ENCODE peak calls at places on chromosomes 6 and 20, in six cellular contexts. D, G, T, Z, N and L are unnamed samples.

GRCh38 chr6:13273931-13274706 is 54.2 kb downstream of the TBC1D7 start:
- DNase-seq in N (no peak), D (no peak), Z (no peak), G (peak), T (no peak), L (no peak)

GRCh38 chr20:51334609-51335008 is 207.9 kb downstream of the NFATC2 start:
- DNase-seq in Z (no peak), G (no peak), N (no peak), D (no peak), T (no peak), L (no peak)

GRCh38 chr6:39085129-39085528 is 29.9 kb downstream of the SAYSD1 start:
- DNase-seq in D (no peak), G (no peak), N (no peak), Z (no peak), T (no peak), L (no peak)

GRCh38 chr6:8743146-8743745 is 307.9 kb upstream of the SLC35B3 start:
- DNase-seq in N (no peak), Z (no peak), T (no peak), G (peak), D (no peak), L (no peak)

GRCh38 chr6:3252369-3252768 is 6.4 kb upstream of the PSMG4 start:
- DNase-seq in T (no peak), D (no peak), G (no peak), N (no peak), Z (no peak), L (peak)

GRCh38 chr6:131733376-131734016 is 22.7 kb upstream of the CTAGE9 start:
- DNase-seq in N (no peak), D (no peak), Z (no peak), T (no peak), G (no peak), L (no peak)

GRCh38 chr6:42697268-42697655 is 25.1 kb downstream of the PRPH2 start:
- DNase-seq in D (no peak), T (no peak), G (no peak), N (no peak), Z (no peak), L (no peak)

GRCh38 chr20:34663213-34663943 is 13.5 kb downstream of the PIGU start:
- DNase-seq in D (no peak), G (no peak), Z (no peak), T (no peak), N (no peak), L (peak)

GRCh38 chr6:11831653-11832052 is 53.0 kb upstream of the ADTRP start:
- DNase-seq in D (no peak), G (no peak), Z (no peak), T (no peak), N (no peak), L (no peak)

GRCh38 chr20:62736407-62737071 is 27.9 kb downstream of the NTSR1 start:
- DNase-seq in N (no peak), D (no peak), Z (no peak), G (no peak), T (no peak), L (no peak)

GRCh38 chr6:3438190-3439167 is 18.4 kb downstream of the SLC22A23 start:
- DNase-seq in D (peak), G (no peak), T (no peak), N (no peak), Z (no peak), L (no peak)

GRCh38 chr6:149046822-149047246 is 270.7 kb upstream of the TAB2 start:
- DNase-seq in D (no peak), Z (no peak), T (no peak), N (no peak), G (no peak), L (no peak)

GRCh38 chr6:90219168-90219985 is 77.3 kb downstream of the BACH2 start:
- DNase-seq in N (no peak), T (no peak), G (peak), D (peak), Z (no peak), L (peak)

GRCh38 chr6:71197770-71198169 is 90.8 kb upstream of the OGFRL1 start:
- DNase-seq in G (no peak), D (no peak), T (no peak), N (no peak), Z (no peak), L (no peak)

GRCh38 chr20:34773726-34774125 is 51.7 kb downstream of the NCOA6 start:
- DNase-seq in D (no peak), T (no peak), Z (no peak), N (no peak), G (no peak), L (no peak)

GRCh38 chr6:136051140-136051775 is 198.9 kb downstream of the MTFR2 start:
- DNase-seq in T (no peak), Z (no peak), D (no peak), N (no peak), G (peak), L (peak)

GRCh38 chr20:15637971-15638754 is 935.1 kb downstream of the KIF16B start:
- DNase-seq in D (peak), N (no peak), T (no peak), Z (no peak), G (no peak), L (no peak)

GRCh38 chr6:151807513-151808330 is at the start of gene ESR1:
- DNase-seq in N (no peak), D (no peak), Z (no peak), T (no peak), G (peak), L (no peak)

GRCh38 chr20:64223526-64224067 is 32.0 kb upstream of the PCMTD2 start:
- DNase-seq in G (no peak), T (no peak), N (no peak), Z (no peak), D (peak), L (peak)

GRCh38 chr20:53828673-53829085 is 235.0 kb upstream of the ZNF217 start:
- DNase-seq in Z (no peak), N (no peak), D (peak), T (no peak), G (no peak), L (peak)

GRCh38 chr6:163787001-163787667 is 372.6 kb downstream of the QKI start:
- DNase-seq in N (no peak), T (no peak), G (no peak), Z (no peak), D (no peak), L (no peak)

GRCh38 chr6:111610548-111611172 is 5.0 kb upstream of the TRAF3IP2 start:
- DNase-seq in Z (no peak), G (no peak), T (no peak), N (no peak), D (no peak), L (no peak)

GRCh38 chr20:56175884-56176283 is 72.6 kb upstream of the MC3R start:
- DNase-seq in N (no peak), D (no peak), Z (no peak), G (no peak), T (no peak), L (no peak)

GRCh38 chr20:37741560-37741959 is 47.7 kb downstream of the CTNNBL1 start:
- DNase-seq in T (no peak), G (no peak), D (no peak), N (no peak), Z (no peak), L (no peak)

GRCh38 chr6:35489995-35490791 is 6.7 kb downstream of the TEAD3 start:
- DNase-seq in G (no peak), D (no peak), T (no peak), N (no peak), Z (peak), L (peak)

GRCh38 chr6:139482184-139482751 is 107.8 kb upstream of the CITED2 start:
- DNase-seq in T (no peak), G (no peak), D (no peak), N (no peak), Z (no peak), L (no peak)

GRCh38 chr6:144007779-144008500 is at the start of gene PLAGL1:
- DNase-seq in G (peak), T (no peak), Z (peak), D (no peak), N (no peak), L (peak)

GRCh38 chr6:137389150-137389664 is 105.0 kb downstream of the OLIG3 start:
- DNase-seq in D (no peak), Z (no peak), N (no peak), T (no peak), G (peak), L (no peak)

GRCh38 chr6:38860041-38860440 is 144.9 kb downstream of the DNAH8 start:
- DNase-seq in G (no peak), N (no peak), D (no peak), Z (no peak), T (no peak), L (no peak)

GRCh38 chr20:11261533-11262000 is 587.8 kb upstream of the JAG1 start:
- DNase-seq in G (no peak), Z (no peak), T (no peak), D (no peak), N (no peak), L (no peak)

GRCh38 chr6:127276336-127276735 is 9.7 kb downstream of the RNF146 start:
- DNase-seq in Z (no peak), T (no peak), N (no peak), G (no peak), D (no peak), L (no peak)

GRCh38 chr6:168314948-168315347 is 4.6 kb downstream of the DACT2 start:
- DNase-seq in D (no peak), T (no peak), Z (no peak), N (no peak), G (no peak), L (no peak)

GRCh38 chr20:47326718-47327137 is 29.8 kb downstream of the ZMYND8 start:
- DNase-seq in Z (no peak), N (no peak), G (no peak), D (no peak), T (no peak), L (no peak)

GRCh38 chr20:2521369-2522305 is 12.9 kb upstream of the ZNF343 start:
- DNase-seq in D (peak), N (peak), Z (no peak), T (no peak), G (peak), L (peak)